ENCODE peak calls at places on chromosome 2, in nine cellular contexts. One of them, this sample, is unnamed.

GRCh38 chr2:974054-974453 is 23.4 kb downstream of the SNTG2 start:
- DNase-seq in mucosa of gallbladder: no peak
- DNase-seq in stimulated activated CD8-positive, alpha-beta memory T cell treated with anti-CD3 and anti-CD28 coated beads, Interleukin-2, amount 100 ng/mL, for 1 hour: no peak
- DNase-seq in mesenteric fat pad: no peak
- DNase-seq in NCI-H2029 treated with DMSO at 0.1 percent for 48 hours: no peak
- DNase-seq in heart left ventricle: no peak
- DNase-seq in glutamatergic neuron: no peak
- DNase-seq in RWPE1: no peak
- DNase-seq in upper lobe of right lung: no peak
- DNase-seq in this sample: no peak

GRCh38 chr2:30185175-30185574 is 38.4 kb downstream of the YPEL5 start:
- DNase-seq in mucosa of gallbladder: no peak
- DNase-seq in stimulated activated CD8-positive, alpha-beta memory T cell treated with anti-CD3 and anti-CD28 coated beads, Interleukin-2, amount 100 ng/mL, for 1 hour: no peak
- DNase-seq in mesenteric fat pad: no peak
- DNase-seq in NCI-H2029 treated with DMSO at 0.1 percent for 48 hours: no peak
- DNase-seq in heart left ventricle: no peak
- DNase-seq in glutamatergic neuron: no peak
- DNase-seq in RWPE1: no peak
- DNase-seq in upper lobe of right lung: no peak
- DNase-seq in this sample: no peak

GRCh38 chr2:63053235-63053888 is 2.7 kb downstream of the OTX1 start:
- DNase-seq in mucosa of gallbladder: no peak
- DNase-seq in stimulated activated CD8-positive, alpha-beta memory T cell treated with anti-CD3 and anti-CD28 coated beads, Interleukin-2, amount 100 ng/mL, for 1 hour: no peak
- DNase-seq in mesenteric fat pad: no peak
- DNase-seq in NCI-H2029 treated with DMSO at 0.1 percent for 48 hours: no peak
- DNase-seq in heart left ventricle: no peak
- DNase-seq in glutamatergic neuron: peak
- DNase-seq in RWPE1: no peak
- DNase-seq in upper lobe of right lung: no peak
- DNase-seq in this sample: no peak

GRCh38 chr2:70509565-70509964 is 44.1 kb downstream of the TGFA start:
- DNase-seq in mucosa of gallbladder: no peak
- DNase-seq in stimulated activated CD8-positive, alpha-beta memory T cell treated with anti-CD3 and anti-CD28 coated beads, Interleukin-2, amount 100 ng/mL, for 1 hour: no peak
- DNase-seq in mesenteric fat pad: no peak
- DNase-seq in NCI-H2029 treated with DMSO at 0.1 percent for 48 hours: no peak
- DNase-seq in heart left ventricle: no peak
- DNase-seq in glutamatergic neuron: no peak
- DNase-seq in RWPE1: peak
- DNase-seq in upper lobe of right lung: no peak
- DNase-seq in this sample: no peak

GRCh38 chr2:17309741-17310339 is 208.4 kb downstream of the RAD51AP2 start:
- DNase-seq in mucosa of gallbladder: peak
- DNase-seq in stimulated activated CD8-positive, alpha-beta memory T cell treated with anti-CD3 and anti-CD28 coated beads, Interleukin-2, amount 100 ng/mL, for 1 hour: no peak
- DNase-seq in mesenteric fat pad: no peak
- DNase-seq in NCI-H2029 treated with DMSO at 0.1 percent for 48 hours: peak
- DNase-seq in heart left ventricle: peak
- DNase-seq in glutamatergic neuron: peak
- DNase-seq in RWPE1: peak
- DNase-seq in upper lobe of right lung: no peak
- DNase-seq in this sample: no peak

GRCh38 chr2:231429916-231430315 is 34.4 kb downstream of the NCL start:
- DNase-seq in mucosa of gallbladder: no peak
- DNase-seq in stimulated activated CD8-positive, alpha-beta memory T cell treated with anti-CD3 and anti-CD28 coated beads, Interleukin-2, amount 100 ng/mL, for 1 hour: no peak
- DNase-seq in mesenteric fat pad: no peak
- DNase-seq in NCI-H2029 treated with DMSO at 0.1 percent for 48 hours: no peak
- DNase-seq in heart left ventricle: no peak
- DNase-seq in glutamatergic neuron: no peak
- DNase-seq in RWPE1: no peak
- DNase-seq in upper lobe of right lung: no peak
- DNase-seq in this sample: no peak

GRCh38 chr2:15584316-15584715 is 7.4 kb upstream of the DDX1 start:
- DNase-seq in mucosa of gallbladder: no peak
- DNase-seq in stimulated activated CD8-positive, alpha-beta memory T cell treated with anti-CD3 and anti-CD28 coated beads, Interleukin-2, amount 100 ng/mL, for 1 hour: no peak
- DNase-seq in mesenteric fat pad: no peak
- DNase-seq in NCI-H2029 treated with DMSO at 0.1 percent for 48 hours: no peak
- DNase-seq in heart left ventricle: no peak
- DNase-seq in glutamatergic neuron: no peak
- DNase-seq in RWPE1: no peak
- DNase-seq in upper lobe of right lung: no peak
- DNase-seq in this sample: no peak

GRCh38 chr2:188976545-188977268 is 2.5 kb downstream of the COL3A1 start:
- DNase-seq in mucosa of gallbladder: no peak
- DNase-seq in stimulated activated CD8-positive, alpha-beta memory T cell treated with anti-CD3 and anti-CD28 coated beads, Interleukin-2, amount 100 ng/mL, for 1 hour: no peak
- DNase-seq in mesenteric fat pad: no peak
- DNase-seq in NCI-H2029 treated with DMSO at 0.1 percent for 48 hours: no peak
- DNase-seq in heart left ventricle: no peak
- DNase-seq in glutamatergic neuron: no peak
- DNase-seq in RWPE1: peak
- DNase-seq in upper lobe of right lung: no peak
- DNase-seq in this sample: no peak

GRCh38 chr2:28624798-28625701 is 126.6 kb upstream of the PPP1CB start:
- DNase-seq in mucosa of gallbladder: peak
- DNase-seq in stimulated activated CD8-positive, alpha-beta memory T cell treated with anti-CD3 and anti-CD28 coated beads, Interleukin-2, amount 100 ng/mL, for 1 hour: peak
- DNase-seq in mesenteric fat pad: peak
- DNase-seq in NCI-H2029 treated with DMSO at 0.1 percent for 48 hours: no peak
- DNase-seq in heart left ventricle: peak
- DNase-seq in glutamatergic neuron: no peak
- DNase-seq in RWPE1: no peak
- DNase-seq in upper lobe of right lung: peak
- DNase-seq in this sample: peak

GRCh38 chr2:22281033-22281432 is 1103.9 kb upstream of the KLHL29 start:
- DNase-seq in mucosa of gallbladder: peak
- DNase-seq in stimulated activated CD8-positive, alpha-beta memory T cell treated with anti-CD3 and anti-CD28 coated beads, Interleukin-2, amount 100 ng/mL, for 1 hour: no peak
- DNase-seq in mesenteric fat pad: no peak
- DNase-seq in NCI-H2029 treated with DMSO at 0.1 percent for 48 hours: no peak
- DNase-seq in heart left ventricle: peak
- DNase-seq in glutamatergic neuron: no peak
- DNase-seq in RWPE1: no peak
- DNase-seq in upper lobe of right lung: no peak
- DNase-seq in this sample: no peak

GRCh38 chr2:27304488-27305240 is 3.6 kb downstream of the UCN start:
- DNase-seq in mucosa of gallbladder: no peak
- DNase-seq in stimulated activated CD8-positive, alpha-beta memory T cell treated with anti-CD3 and anti-CD28 coated beads, Interleukin-2, amount 100 ng/mL, for 1 hour: no peak
- DNase-seq in mesenteric fat pad: no peak
- DNase-seq in NCI-H2029 treated with DMSO at 0.1 percent for 48 hours: no peak
- DNase-seq in heart left ventricle: no peak
- DNase-seq in glutamatergic neuron: no peak
- DNase-seq in RWPE1: no peak
- DNase-seq in upper lobe of right lung: no peak
- DNase-seq in this sample: no peak

GRCh38 chr2:30679416-30680088 is 127.7 kb downstream of the CAPN13 start:
- DNase-seq in mucosa of gallbladder: peak
- DNase-seq in stimulated activated CD8-positive, alpha-beta memory T cell treated with anti-CD3 and anti-CD28 coated beads, Interleukin-2, amount 100 ng/mL, for 1 hour: no peak
- DNase-seq in mesenteric fat pad: no peak
- DNase-seq in NCI-H2029 treated with DMSO at 0.1 percent for 48 hours: no peak
- DNase-seq in heart left ventricle: no peak
- DNase-seq in glutamatergic neuron: no peak
- DNase-seq in RWPE1: no peak
- DNase-seq in upper lobe of right lung: peak
- DNase-seq in this sample: no peak

GRCh38 chr2:10414591-10414990 is 33.5 kb downstream of the ODC1 start:
- DNase-seq in mucosa of gallbladder: no peak
- DNase-seq in stimulated activated CD8-positive, alpha-beta memory T cell treated with anti-CD3 and anti-CD28 coated beads, Interleukin-2, amount 100 ng/mL, for 1 hour: no peak
- DNase-seq in mesenteric fat pad: no peak
- DNase-seq in NCI-H2029 treated with DMSO at 0.1 percent for 48 hours: peak
- DNase-seq in heart left ventricle: no peak
- DNase-seq in glutamatergic neuron: no peak
- DNase-seq in RWPE1: no peak
- DNase-seq in upper lobe of right lung: no peak
- DNase-seq in this sample: no peak

GRCh38 chr2:26559556-26559955 is 81.6 kb downstream of the CIB4 start:
- DNase-seq in mucosa of gallbladder: no peak
- DNase-seq in stimulated activated CD8-positive, alpha-beta memory T cell treated with anti-CD3 and anti-CD28 coated beads, Interleukin-2, amount 100 ng/mL, for 1 hour: no peak
- DNase-seq in mesenteric fat pad: peak
- DNase-seq in NCI-H2029 treated with DMSO at 0.1 percent for 48 hours: no peak
- DNase-seq in heart left ventricle: no peak
- DNase-seq in glutamatergic neuron: peak
- DNase-seq in RWPE1: no peak
- DNase-seq in upper lobe of right lung: peak
- DNase-seq in this sample: no peak

GRCh38 chr2:740446-741293 is 63.5 kb upstream of the TMEM18 start:
- DNase-seq in mucosa of gallbladder: peak
- DNase-seq in stimulated activated CD8-positive, alpha-beta memory T cell treated with anti-CD3 and anti-CD28 coated beads, Interleukin-2, amount 100 ng/mL, for 1 hour: peak
- DNase-seq in mesenteric fat pad: no peak
- DNase-seq in NCI-H2029 treated with DMSO at 0.1 percent for 48 hours: peak
- DNase-seq in heart left ventricle: peak
- DNase-seq in glutamatergic neuron: peak
- DNase-seq in RWPE1: peak
- DNase-seq in upper lobe of right lung: peak
- DNase-seq in this sample: no peak

GRCh38 chr2:234164499-234165409 is 114.3 kb downstream of the SPP2 start:
- DNase-seq in mucosa of gallbladder: no peak
- DNase-seq in stimulated activated CD8-positive, alpha-beta memory T cell treated with anti-CD3 and anti-CD28 coated beads, Interleukin-2, amount 100 ng/mL, for 1 hour: peak
- DNase-seq in mesenteric fat pad: no peak
- DNase-seq in NCI-H2029 treated with DMSO at 0.1 percent for 48 hours: no peak
- DNase-seq in heart left ventricle: no peak
- DNase-seq in glutamatergic neuron: no peak
- DNase-seq in RWPE1: no peak
- DNase-seq in upper lobe of right lung: no peak
- DNase-seq in this sample: peak

GRCh38 chr2:42795275-42795674 is 2.9 kb upstream of the HAAO start:
- DNase-seq in mucosa of gallbladder: no peak
- DNase-seq in stimulated activated CD8-positive, alpha-beta memory T cell treated with anti-CD3 and anti-CD28 coated beads, Interleukin-2, amount 100 ng/mL, for 1 hour: no peak
- DNase-seq in mesenteric fat pad: no peak
- DNase-seq in NCI-H2029 treated with DMSO at 0.1 percent for 48 hours: no peak
- DNase-seq in heart left ventricle: no peak
- DNase-seq in glutamatergic neuron: no peak
- DNase-seq in RWPE1: no peak
- DNase-seq in upper lobe of right lung: no peak
- DNase-seq in this sample: no peak

GRCh38 chr2:112321375-112322320 is 46.3 kb downstream of the ZC3H6 start:
- DNase-seq in mucosa of gallbladder: no peak
- DNase-seq in stimulated activated CD8-positive, alpha-beta memory T cell treated with anti-CD3 and anti-CD28 coated beads, Interleukin-2, amount 100 ng/mL, for 1 hour: no peak
- DNase-seq in mesenteric fat pad: no peak
- DNase-seq in NCI-H2029 treated with DMSO at 0.1 percent for 48 hours: no peak
- DNase-seq in heart left ventricle: no peak
- DNase-seq in glutamatergic neuron: no peak
- DNase-seq in RWPE1: no peak
- DNase-seq in upper lobe of right lung: no peak
- DNase-seq in this sample: no peak

GRCh38 chr2:205712508-205712907 is 30.2 kb downstream of the NRP2 start:
- DNase-seq in mucosa of gallbladder: no peak
- DNase-seq in stimulated activated CD8-positive, alpha-beta memory T cell treated with anti-CD3 and anti-CD28 coated beads, Interleukin-2, amount 100 ng/mL, for 1 hour: no peak
- DNase-seq in mesenteric fat pad: no peak
- DNase-seq in NCI-H2029 treated with DMSO at 0.1 percent for 48 hours: no peak
- DNase-seq in heart left ventricle: no peak
- DNase-seq in glutamatergic neuron: no peak
- DNase-seq in RWPE1: no peak
- DNase-seq in upper lobe of right lung: no peak
- DNase-seq in this sample: no peak

GRCh38 chr2:127674241-127675209 is 805 bp downstream of the LIMS2 start:
- DNase-seq in mucosa of gallbladder: peak
- DNase-seq in stimulated activated CD8-positive, alpha-beta memory T cell treated with anti-CD3 and anti-CD28 coated beads, Interleukin-2, amount 100 ng/mL, for 1 hour: no peak
- DNase-seq in mesenteric fat pad: peak
- DNase-seq in NCI-H2029 treated with DMSO at 0.1 percent for 48 hours: no peak
- DNase-seq in heart left ventricle: no peak
- DNase-seq in glutamatergic neuron: peak
- DNase-seq in RWPE1: peak
- DNase-seq in upper lobe of right lung: no peak
- DNase-seq in this sample: no peak